ENCODE peak calls at places on chromosome 13, in four cellular contexts. One of them, this sample, is unnamed.

GRCh38 chr13:52169839-52170238 is 10.4 kb upstream of the NEK3 start:
- DNase-seq in vagina: no peak
- DNase-seq in transverse colon: no peak
- DNase-seq in HepG2: no peak
- DNase-seq in this sample: no peak

GRCh38 chr13:61286148-61286745 is 129.4 kb downstream of the PCDH20 start:
- DNase-seq in vagina: no peak
- DNase-seq in transverse colon: no peak
- DNase-seq in HepG2: peak; percentile 2
- DNase-seq in this sample: no peak

GRCh38 chr13:28707629-28708427 is 10.9 kb downstream of the SLC46A3 start:
- DNase-seq in vagina: no peak
- DNase-seq in transverse colon: no peak
- DNase-seq in HepG2: no peak
- DNase-seq in this sample: no peak

GRCh38 chr13:29943301-29944085 is 93.1 kb upstream of the UBL3 start:
- DNase-seq in vagina: peak; percentile 18
- DNase-seq in transverse colon: no peak
- DNase-seq in HepG2: no peak
- DNase-seq in this sample: no peak

GRCh38 chr13:73754727-73755292 is 379.4 kb downstream of the KLF12 start:
- DNase-seq in vagina: no peak
- DNase-seq in transverse colon: no peak
- DNase-seq in HepG2: peak; percentile 59
- DNase-seq in this sample: peak; percentile 35

GRCh38 chr13:25292301-25292700 is 5.0 kb upstream of the MTMR6 start:
- DNase-seq in vagina: no peak
- DNase-seq in transverse colon: no peak
- DNase-seq in HepG2: no peak
- DNase-seq in this sample: no peak

GRCh38 chr13:20769091-20769490 is 4.7 kb downstream of the EEF1AKMT1 start:
- DNase-seq in vagina: no peak
- DNase-seq in transverse colon: no peak
- DNase-seq in HepG2: no peak
- DNase-seq in this sample: no peak

GRCh38 chr13:28204690-28205443 is 66.5 kb downstream of the PAN3 start:
- DNase-seq in vagina: no peak
- DNase-seq in transverse colon: no peak
- DNase-seq in HepG2: peak; percentile 5
- DNase-seq in this sample: no peak

GRCh38 chr13:74217816-74218215 is 83.6 kb upstream of the KLF12 start:
- DNase-seq in vagina: no peak
- DNase-seq in transverse colon: no peak
- DNase-seq in HepG2: no peak
- DNase-seq in this sample: no peak

GRCh38 chr13:29543230-29544215 is 52.0 kb downstream of the SLC7A1 start:
- DNase-seq in vagina: no peak
- DNase-seq in transverse colon: no peak
- DNase-seq in HepG2: peak; percentile 12
- DNase-seq in this sample: no peak

GRCh38 chr13:89796196-89796595 is 1551.3 kb upstream of the MIR17HG start:
- DNase-seq in vagina: no peak
- DNase-seq in transverse colon: no peak
- DNase-seq in HepG2: no peak
- DNase-seq in this sample: no peak

GRCh38 chr13:70107498-70108271 is at the start of gene ATXN8OS:
- DNase-seq in vagina: no peak
- DNase-seq in transverse colon: no peak
- DNase-seq in HepG2: no peak
- DNase-seq in this sample: no peak

GRCh38 chr13:98540476-98540875 is 36.4 kb downstream of the STK24 start:
- DNase-seq in vagina: no peak
- DNase-seq in transverse colon: no peak
- DNase-seq in HepG2: no peak
- DNase-seq in this sample: no peak

GRCh38 chr13:30063892-30064291 is 213.5 kb upstream of the UBL3 start:
- DNase-seq in vagina: no peak
- DNase-seq in transverse colon: no peak
- DNase-seq in HepG2: no peak
- DNase-seq in this sample: no peak

GRCh38 chr13:47858678-47859050 is 142.4 kb downstream of the SUCLA2 start:
- DNase-seq in vagina: no peak
- DNase-seq in transverse colon: no peak
- DNase-seq in HepG2: no peak
- DNase-seq in this sample: no peak

GRCh38 chr13:111005364-111005763 is 90.5 kb upstream of the ANKRD10 start:
- DNase-seq in vagina: no peak
- DNase-seq in transverse colon: no peak
- DNase-seq in HepG2: no peak
- DNase-seq in this sample: no peak

GRCh38 chr13:111577429-111577828 is 257.0 kb downstream of the TEX29 start:
- DNase-seq in vagina: no peak
- DNase-seq in transverse colon: no peak
- DNase-seq in HepG2: no peak
- DNase-seq in this sample: no peak

GRCh38 chr13:100547805-100548204 is 40.8 kb downstream of the GGACT start:
- DNase-seq in vagina: peak; percentile 87
- DNase-seq in transverse colon: no peak
- DNase-seq in HepG2: no peak
- DNase-seq in this sample: peak; percentile 86

GRCh38 chr13:20873348-20873747 is 29.2 kb downstream of the XPO4 start:
- DNase-seq in vagina: no peak
- DNase-seq in transverse colon: no peak
- DNase-seq in HepG2: no peak
- DNase-seq in this sample: no peak

GRCh38 chr13:23692816-23693215 is 122.6 kb downstream of the TNFRSF19 start:
- DNase-seq in vagina: no peak
- DNase-seq in transverse colon: no peak
- DNase-seq in HepG2: no peak
- DNase-seq in this sample: no peak

GRCh38 chr13:89930861-89931260 is 1416.6 kb upstream of the MIR17HG start:
- DNase-seq in vagina: no peak
- DNase-seq in transverse colon: no peak
- DNase-seq in HepG2: no peak
- DNase-seq in this sample: no peak

GRCh38 chr13:90389537-90389936 is 958.0 kb upstream of the MIR17HG start:
- DNase-seq in vagina: no peak
- DNase-seq in transverse colon: no peak
- DNase-seq in HepG2: no peak
- DNase-seq in this sample: no peak

GRCh38 chr13:20431687-20432384 is 93.8 kb downstream of the CRYL1 start:
- DNase-seq in vagina: no peak
- DNase-seq in transverse colon: no peak
- DNase-seq in HepG2: no peak
- DNase-seq in this sample: no peak

GRCh38 chr13:37954191-37954590 is 84.6 kb upstream of the TRPC4 start:
- DNase-seq in vagina: no peak
- DNase-seq in transverse colon: no peak
- DNase-seq in HepG2: no peak
- DNase-seq in this sample: no peak

GRCh38 chr13:21583496-21583895 is 20.5 kb downstream of the MICU2 start:
- DNase-seq in vagina: no peak
- DNase-seq in transverse colon: no peak
- DNase-seq in HepG2: peak; percentile 44
- DNase-seq in this sample: no peak

GRCh38 chr13:101941095-101941777 is 460.6 kb downstream of the FGF14 start:
- DNase-seq in vagina: no peak
- DNase-seq in transverse colon: no peak
- DNase-seq in HepG2: no peak
- DNase-seq in this sample: no peak

GRCh38 chr13:34914416-34914815 is 27.7 kb upstream of the NBEA start:
- DNase-seq in vagina: no peak
- DNase-seq in transverse colon: no peak
- DNase-seq in HepG2: no peak
- DNase-seq in this sample: no peak

GRCh38 chr13:94696171-94696570 is 16.2 kb downstream of the SOX21 start:
- DNase-seq in vagina: peak; percentile 18
- DNase-seq in transverse colon: no peak
- DNase-seq in HepG2: no peak
- DNase-seq in this sample: no peak

GRCh38 chr13:80379245-80379644 is 38.3 kb upstream of the SPRY2 start:
- DNase-seq in vagina: no peak
- DNase-seq in transverse colon: no peak
- DNase-seq in HepG2: no peak
- DNase-seq in this sample: no peak

GRCh38 chr13:29081036-29081435 is 260.9 kb downstream of the MTUS2 start:
- DNase-seq in vagina: no peak
- DNase-seq in transverse colon: no peak
- DNase-seq in HepG2: no peak
- DNase-seq in this sample: no peak

GRCh38 chr13:48906200-48906599 is 69.5 kb upstream of the FNDC3A start:
- DNase-seq in vagina: no peak
- DNase-seq in transverse colon: no peak
- DNase-seq in HepG2: no peak
- DNase-seq in this sample: no peak

GRCh38 chr13:97468331-97468730 is 34.4 kb downstream of the RAP2A start:
- DNase-seq in vagina: no peak
- DNase-seq in transverse colon: no peak
- DNase-seq in HepG2: peak; percentile 55
- DNase-seq in this sample: no peak

GRCh38 chr13:100089633-100090032 is 740 bp downstream of the PCCA start:
- DNase-seq in vagina: no peak
- DNase-seq in transverse colon: no peak
- DNase-seq in HepG2: no peak
- DNase-seq in this sample: peak; percentile 53

GRCh38 chr13:23544668-23545067 is 25.5 kb upstream of the TNFRSF19 start:
- DNase-seq in vagina: no peak
- DNase-seq in transverse colon: no peak
- DNase-seq in HepG2: no peak
- DNase-seq in this sample: no peak

GRCh38 chr13:109297628-109298027 is 488.8 kb downstream of the IRS2 start:
- DNase-seq in vagina: no peak
- DNase-seq in transverse colon: no peak
- DNase-seq in HepG2: no peak
- DNase-seq in this sample: no peak

GRCh38 chr13:73715910-73716257 is 418.3 kb downstream of the KLF12 start:
- DNase-seq in vagina: no peak
- DNase-seq in transverse colon: no peak
- DNase-seq in HepG2: no peak
- DNase-seq in this sample: no peak

GRCh38 chr13:95676100-95676774 is 702 bp upstream of the DNAJC3 start:
- DNase-seq in vagina: peak; percentile 92
- DNase-seq in transverse colon: peak; percentile 40
- DNase-seq in HepG2: peak; percentile 50
- DNase-seq in this sample: peak; percentile 24

GRCh38 chr13:83765796-83766195 is 116.5 kb downstream of the SLITRK1 start:
- DNase-seq in vagina: no peak
- DNase-seq in transverse colon: no peak
- DNase-seq in HepG2: no peak
- DNase-seq in this sample: no peak

DNA sequence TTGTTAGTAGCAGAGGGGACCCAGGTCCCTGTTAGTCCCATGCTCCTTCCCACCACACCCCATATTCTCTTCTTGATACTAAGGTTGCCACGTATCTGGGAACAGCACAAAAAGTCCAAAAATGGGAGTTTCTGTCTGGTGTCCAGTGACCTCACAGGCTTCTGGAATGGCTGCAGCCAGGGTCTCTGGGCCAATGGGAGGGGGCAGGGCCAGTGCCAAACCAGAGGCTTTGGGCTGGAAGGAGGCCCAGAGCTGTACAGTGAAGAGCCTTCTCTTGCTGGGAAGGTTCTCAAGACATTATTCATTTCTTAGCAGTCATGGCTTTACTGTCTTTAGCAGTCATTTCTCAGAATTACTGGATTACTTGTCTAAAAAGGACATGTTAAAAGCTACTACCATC is 119.2 kb downstream of the FRY start:
- DNase-seq in vagina: peak; percentile 90
- DNase-seq in transverse colon: peak; percentile 33
- DNase-seq in HepG2: no peak
- DNase-seq in this sample: no peak
- TF ChIP-seq POLR2AphosphoS5 in vagina: peak; percentile 26
- TF ChIP-seq POLR2AphosphoS5 in transverse colon: peak; percentile 31
- TF ChIP-seq POLR2AphosphoS5 in HepG2: no peak
- TF ChIP-seq POLR2AphosphoS5 in this sample: no peak

DNA sequence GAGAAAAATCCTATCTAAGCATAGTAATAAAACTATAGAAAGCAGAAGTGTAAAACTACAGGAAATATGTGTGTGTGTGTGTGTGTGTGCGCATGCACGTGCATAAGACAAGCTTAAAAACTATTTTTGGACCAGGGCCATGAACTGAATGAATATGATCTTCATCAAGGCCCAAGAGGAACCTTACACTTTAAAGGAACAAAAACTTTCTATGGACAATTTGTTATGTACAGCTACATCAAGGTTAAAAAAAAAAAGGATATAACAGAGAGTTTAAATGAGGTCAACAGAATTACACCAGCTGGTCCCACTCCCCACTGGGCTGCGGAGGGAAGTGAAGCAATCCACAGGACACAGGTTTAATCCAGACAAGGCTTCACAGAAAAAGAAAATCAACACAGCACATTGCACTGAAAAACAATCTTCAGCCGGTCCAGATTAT is 151.1 kb downstream of the LHFPL6 start:
- DNase-seq in vagina: no peak
- DNase-seq in transverse colon: peak; percentile 11
- DNase-seq in HepG2: no peak
- DNase-seq in this sample: no peak
- H3K4me3 ChIP-seq in vagina: no peak overlapping the region
- H3K4me3 ChIP-seq in transverse colon: no peak overlapping the region
- H3K4me3 ChIP-seq in HepG2: no peak overlapping the region
- H3K4me3 ChIP-seq in this sample: no peak overlapping the region

GRCh38 chr13:113122571-113123225 is at the start of gene F10:
- DNase-seq in vagina: peak; percentile 87
- DNase-seq in transverse colon: peak; percentile 78
- DNase-seq in HepG2: peak; percentile 95
- DNase-seq in this sample: no peak
- TF ChIP-seq POLR2AphosphoS5 in vagina: no peak
- TF ChIP-seq POLR2AphosphoS5 in transverse colon: peak; percentile 15
- TF ChIP-seq POLR2AphosphoS5 in HepG2: peak; percentile 98
- TF ChIP-seq POLR2AphosphoS5 in this sample: peak; percentile 3

GRCh38 chr13:113861433-113862030 is 2.3 kb downstream of the GAS6 start:
- DNase-seq in vagina: no peak
- DNase-seq in transverse colon: no peak
- DNase-seq in HepG2: no peak
- DNase-seq in this sample: no peak
- H3K4me3 ChIP-seq in vagina: no peak overlapping the region
- H3K4me3 ChIP-seq in transverse colon: no peak overlapping the region
- H3K4me3 ChIP-seq in HepG2: no peak overlapping the region
- H3K4me3 ChIP-seq in this sample: no peak overlapping the region

GRCh38 chr13:112812306-112813034 is 122.6 kb downstream of the ATP11A start:
- DNase-seq in vagina: no peak
- DNase-seq in transverse colon: no peak
- DNase-seq in HepG2: no peak
- DNase-seq in this sample: no peak
- TF ChIP-seq POLR2AphosphoS5 in vagina: no peak
- TF ChIP-seq POLR2AphosphoS5 in transverse colon: no peak
- TF ChIP-seq POLR2AphosphoS5 in HepG2: no peak
- TF ChIP-seq POLR2AphosphoS5 in this sample: no peak